ENCODE peak calls at places on chromosomes 7 and 10, in four cellular contexts. E, A, W and F are unnamed samples.

GRCh38 chr7:138064856-138065357 is 11.4 kb upstream of the AKR1D1 start:
- DNase-seq in W (peak), E (no peak), A (no peak), F (peak)

GRCh38 chr7:132398253-132398913 is 177.9 kb downstream of the PLXNA4 start:
- DNase-seq in A (no peak), W (no peak), E (no peak), F (no peak)

GRCh38 chr10:73359492-73359891 is 828 bp upstream of the CFAP70 start:
- DNase-seq in E (no peak), W (no peak), A (no peak), F (no peak)

GRCh38 chr7:78326189-78326588 is 527.6 kb downstream of the PHTF2 start:
- DNase-seq in E (no peak), A (no peak), W (peak), F (peak)

GRCh38 chr7:135827391-135827790 is 78.8 kb upstream of the FAM180A start:
- DNase-seq in W (no peak), A (no peak), E (no peak), F (no peak)

GRCh38 chr10:72340510-72340895 is 14.2 kb downstream of the DNAJB12 start:
- DNase-seq in E (peak), A (peak), W (peak), F (peak)

GRCh38 chr10:62112325-62112724 is 156.3 kb downstream of the RTKN2 start:
- DNase-seq in E (no peak), A (no peak), W (no peak), F (no peak)

GRCh38 chr7:151566897-151567320 is 47.2 kb upstream of the RHEB start:
- DNase-seq in A (no peak), W (peak), E (no peak), F (peak)

GRCh38 chr10:127252818-127253217 is 56.4 kb upstream of the INSYN2A start:
- DNase-seq in E (no peak), W (no peak), A (no peak), F (no peak)

GRCh38 chr7:18474944-18475343 is 20.6 kb upstream of the HDAC9 start:
- DNase-seq in E (no peak), A (no peak), W (no peak), F (no peak)

GRCh38 chr7:78017621-78018100 is 219.1 kb downstream of the PHTF2 start:
- DNase-seq in E (no peak), W (no peak), A (no peak), F (no peak)

GRCh38 chr10:61097026-61097425 is 153.0 kb upstream of the RHOBTB1 start:
- DNase-seq in E (no peak), W (peak), A (no peak), F (peak)

GRCh38 chr7:117673367-117673766 is 193.5 kb downstream of the CFTR start:
- DNase-seq in E (peak), W (peak), A (peak), F (no peak)

GRCh38 chr7:125316451-125316850 is 386.8 kb upstream of the POT1 start:
- DNase-seq in A (no peak), E (no peak), W (peak), F (peak)

GRCh38 chr7:131197920-131198610 is 129.6 kb upstream of the MKLN1 start:
- DNase-seq in A (no peak), W (no peak), E (no peak), F (peak)

GRCh38 chr7:20283385-20283784 is 47.3 kb upstream of the ITGB8 start:
- DNase-seq in W (no peak), A (no peak), E (no peak), F (no peak)

GRCh38 chr10:1309237-1309968 is 253.2 kb downstream of the WDR37 start:
- DNase-seq in W (no peak), A (no peak), E (no peak), F (no peak)

GRCh38 chr10:108789911-108790310 is 1133.4 kb downstream of the XPNPEP1 start:
- DNase-seq in E (no peak), A (no peak), W (peak), F (no peak)

GRCh38 chr10:124665980-124666379 is 78.2 kb downstream of the FAM53B start:
- DNase-seq in W (no peak), E (no peak), A (no peak), F (no peak)

GRCh38 chr7:149289262-149289661 is 27.3 kb downstream of the ZNF783 start:
- DNase-seq in E (no peak), A (no peak), W (no peak), F (no peak)

GRCh38 chr10:124652200-124652599 is 92.0 kb downstream of the FAM53B start:
- DNase-seq in A (no peak), W (no peak), E (no peak), F (no peak)

GRCh38 chr10:122164815-122165491 is 106.1 kb upstream of the BTBD16 start:
- DNase-seq in W (no peak), A (no peak), E (no peak), F (no peak)

GRCh38 chr10:122163182-122164027 is 107.7 kb upstream of the BTBD16 start:
- DNase-seq in E (no peak), W (no peak), A (no peak), F (no peak)

GRCh38 chr10:122165914-122166313 is 105.2 kb upstream of the BTBD16 start:
- DNase-seq in W (no peak), A (no peak), E (no peak), F (no peak)

GRCh38 chr10:122164028-122164601 is 107.0 kb upstream of the BTBD16 start:
- DNase-seq in E (no peak), W (no peak), A (no peak), F (no peak)

GRCh38 chr10:122165492-122165832 is 105.6 kb upstream of the BTBD16 start:
- DNase-seq in A (no peak), W (no peak), E (no peak), F (no peak)
- H3K4me3 ChIP-seq in A (no peak), W (no peak), E (no peak), F (no peak)

DNA sequence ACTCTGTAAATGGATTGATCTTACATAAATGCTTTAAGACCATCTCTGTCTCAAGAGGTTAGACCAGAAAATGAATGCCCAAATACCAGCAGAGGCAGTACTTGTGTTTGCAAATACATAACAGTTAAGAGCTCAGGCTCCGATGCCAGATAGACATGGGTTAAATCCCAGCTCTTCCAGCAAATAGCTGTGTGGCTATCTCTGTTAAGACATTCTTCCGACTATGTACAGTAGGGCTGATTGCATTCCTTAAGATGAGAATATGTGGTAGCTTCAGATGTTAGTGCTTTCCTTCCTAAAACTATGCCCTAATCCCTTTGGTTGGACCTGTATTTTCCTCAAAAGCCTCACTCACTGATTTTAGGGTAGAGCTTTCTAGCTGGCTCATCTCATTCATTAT is 2.2 kb downstream of the IDE start:
- DNase-seq in W (peak), E (no peak), A (no peak), F (no peak)
- H3K4me3 ChIP-seq in W (peak), E (no peak), A (no peak), F (no peak)

GRCh38 chr7:27097686-27098492 is 2.1 kb upstream of the HOXA1 start:
- DNase-seq in W (no peak), A (no peak), E (no peak), F (no peak)

GRCh38 chr7:27098493-27099223 is 2.9 kb upstream of the HOXA1 start:
- DNase-seq in E (peak), W (no peak), A (no peak), F (no peak)

GRCh38 chr7:27100601-27101187 is 1.8 kb downstream of the HOXA2 start:
- DNase-seq in W (no peak), E (no peak), A (no peak), F (no peak)

GRCh38 chr7:27099839-27100225 is 2.7 kb downstream of the HOXA2 start:
- DNase-seq in E (no peak), A (no peak), W (no peak), F (no peak)

GRCh38 chr7:27099224-27099838 is 3.2 kb downstream of the HOXA2 start:
- DNase-seq in E (no peak), A (no peak), W (no peak), F (no peak)
- H3K4me3 ChIP-seq in E (peak), A (peak), W (peak), F (peak)

DNA sequence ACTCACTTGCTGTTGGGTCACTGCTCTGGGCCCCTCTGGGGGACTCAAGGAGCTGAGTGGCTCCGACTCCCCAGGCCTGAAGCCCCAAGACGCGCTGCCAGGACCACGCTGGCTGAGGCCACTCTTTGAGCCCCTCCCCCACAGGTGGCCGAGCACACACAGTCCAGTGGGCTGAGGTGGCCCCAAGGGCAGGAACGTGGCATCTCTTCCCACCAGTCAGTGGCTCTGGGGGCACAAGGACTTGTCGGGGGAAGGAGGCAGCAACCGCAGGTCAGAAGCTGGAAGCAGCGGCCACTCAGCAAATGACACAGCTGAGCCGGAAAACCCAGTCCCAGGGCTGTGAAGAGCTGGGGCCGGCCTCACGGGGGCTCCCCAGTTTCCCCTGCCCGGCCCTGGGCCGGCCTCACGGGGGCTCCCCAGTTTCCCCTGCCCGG is 24.1 kb downstream of the GRIFIN start:
- DNase-seq in A (no peak), E (peak), W (no peak), F (no peak)
- H3K4me3 ChIP-seq in A (no peak), E (no peak), W (no peak), F (peak)